ENCODE peak calls at places on chromosomes 4 and X, in nine cellular contexts. A is HS-5; P is CD4-positive, alpha-beta memory T cell; Y is posterior cingulate gyrus; N is fibroblast of mammary gland; E is tibial nerve; I is stimulated activated naive CD4-positive, alpha-beta T cell; C is cardiac muscle cell; B is lung. K is an unnamed sample.

GRCh38 chrX:12700745-12701144 is 90.5 kb upstream of the PRPS2 start:
- DNase-seq in A (no peak), P (no peak), Y (no peak), N (no peak), E (no peak), I (no peak), C (no peak), B (no peak), K (no peak)

GRCh38 chr4:99315839-99316238 is 5.4 kb downstream of the ADH1B start:
- DNase-seq in A (no peak), P (no peak), Y (no peak), N (no peak), E (no peak), I (no peak), C (no peak), B (no peak), K (no peak)

GRCh38 chr4:120816385-120816784 is 106.1 kb downstream of the PRDM5 start:
- DNase-seq in A (no peak), P (no peak), Y (no peak), N (no peak), E (no peak), I (no peak), C (no peak), B (no peak), K (no peak)

GRCh38 chr4:57410331-57411052 is 300.3 kb upstream of the IGFBP7 start:
- DNase-seq in A (no peak), P (no peak), Y (peak), N (no peak), E (peak), I (no peak), C (no peak), B (no peak), K (no peak)

GRCh38 chrX:9609987-9610386 is 145.1 kb downstream of the TBL1X start:
- DNase-seq in A (no peak), P (no peak), Y (no peak), N (no peak), E (no peak), I (no peak), C (peak), B (peak), K (no peak)

GRCh38 chrX:2782171-2782570 is 30.3 kb downstream of the XG start:
- DNase-seq in A (no peak), P (no peak), Y (no peak), N (no peak), E (no peak), I (no peak), C (no peak), B (no peak), K (no peak)

GRCh38 chrX:150363561-150364346 is 637 bp downstream of the MAMLD1 start:
- DNase-seq in A (peak), P (peak), Y (peak), N (peak), E (peak), I (no peak), C (peak), B (peak), K (peak)

GRCh38 chr4:2442175-2442993 is 23.6 kb downstream of the CFAP99 start:
- DNase-seq in A (no peak), P (no peak), Y (no peak), N (no peak), E (no peak), I (no peak), C (no peak), B (no peak), K (no peak)

GRCh38 chrX:70478521-70478920 is 33.9 kb downstream of the DLG3 start:
- DNase-seq in A (no peak), P (no peak), Y (no peak), N (peak), E (no peak), I (no peak), C (no peak), B (no peak), K (no peak)

GRCh38 chrX:40094041-40094899 is 3.5 kb downstream of the BCOR start:
- DNase-seq in A (no peak), P (no peak), Y (no peak), N (no peak), E (no peak), I (peak), C (peak), B (no peak), K (no peak)

GRCh38 chr4:82833696-82834313 is 35.2 kb upstream of the SCD5 start:
- DNase-seq in A (peak), P (no peak), Y (no peak), N (peak), E (no peak), I (no peak), C (no peak), B (no peak), K (peak)

GRCh38 chr4:110165382-110166285 is 32.8 kb downstream of the ELOVL6 start:
- DNase-seq in A (peak), P (peak), Y (no peak), N (peak), E (no peak), I (peak), C (no peak), B (no peak), K (peak)

GRCh38 chr4:80367737-80368136 is 32.2 kb downstream of the CFAP299 start:
- DNase-seq in A (peak), P (no peak), Y (no peak), N (peak), E (no peak), I (no peak), C (no peak), B (no peak), K (no peak)

GRCh38 chrX:40952855-40953254 is 132.4 kb upstream of the USP9X start:
- DNase-seq in A (no peak), P (peak), Y (no peak), N (peak), E (no peak), I (no peak), C (no peak), B (no peak), K (peak)

GRCh38 chr4:102815981-102816380 is 11.4 kb downstream of the UBE2D3 start:
- DNase-seq in A (peak), P (no peak), Y (no peak), N (peak), E (no peak), I (no peak), C (no peak), B (no peak), K (peak)

GRCh38 chr4:126733301-126733700 is 899.5 kb upstream of the INTU start:
- DNase-seq in A (no peak), P (no peak), Y (no peak), N (no peak), E (no peak), I (no peak), C (no peak), B (no peak), K (no peak)